ENCODE peak calls at places on chromosomes 5 and 9, in eight cellular contexts. One of them, this sample, is unnamed.
A peak's percentile ranks its signal among the peaks of the same experiment; 100 is the strongest.

GRCh38 chr5:176144508-176144907 is 93.7 kb upstream of the SIMC1 start:
- DNase-seq in T-helper 1 cell: no peak
- DNase-seq in amygdala: no peak
- DNase-seq in progenitor cell of endocrine pancreas: no peak
- DNase-seq in OCI-M1: no peak
- DNase-seq in NCI-H1092: no peak
- DNase-seq in NCI-H187: peak; percentile 54
- DNase-seq in ELF-1: no peak
- DNase-seq in this sample: no peak

GRCh38 chr9:26369096-26369495 is 523.5 kb downstream of the CAAP1 start:
- DNase-seq in T-helper 1 cell: no peak
- DNase-seq in amygdala: no peak
- DNase-seq in progenitor cell of endocrine pancreas: no peak
- DNase-seq in OCI-M1: no peak
- DNase-seq in NCI-H1092: no peak
- DNase-seq in NCI-H187: no peak
- DNase-seq in ELF-1: no peak
- DNase-seq in this sample: no peak

GRCh38 chr9:135526089-135526729 is 5.0 kb downstream of the LCN1 start:
- DNase-seq in T-helper 1 cell: no peak
- DNase-seq in amygdala: no peak
- DNase-seq in progenitor cell of endocrine pancreas: no peak
- DNase-seq in OCI-M1: no peak
- DNase-seq in NCI-H1092: no peak
- DNase-seq in NCI-H187: no peak
- DNase-seq in ELF-1: no peak
- DNase-seq in this sample: no peak

GRCh38 chr9:94967481-94967880 is 241.0 kb downstream of the AOPEP start:
- DNase-seq in T-helper 1 cell: no peak
- DNase-seq in amygdala: no peak
- DNase-seq in progenitor cell of endocrine pancreas: no peak
- DNase-seq in OCI-M1: no peak
- DNase-seq in NCI-H1092: no peak
- DNase-seq in NCI-H187: no peak
- DNase-seq in ELF-1: no peak
- DNase-seq in this sample: no peak

GRCh38 chr9:479951-480350 is 265.3 kb downstream of the DOCK8 start:
- DNase-seq in T-helper 1 cell: no peak
- DNase-seq in amygdala: no peak
- DNase-seq in progenitor cell of endocrine pancreas: no peak
- DNase-seq in OCI-M1: no peak
- DNase-seq in NCI-H1092: no peak
- DNase-seq in NCI-H187: no peak
- DNase-seq in ELF-1: no peak
- DNase-seq in this sample: no peak

GRCh38 chr5:135190345-135191083 is 156.5 kb upstream of the PITX1 start:
- DNase-seq in T-helper 1 cell: no peak
- DNase-seq in amygdala: no peak
- DNase-seq in progenitor cell of endocrine pancreas: no peak
- DNase-seq in OCI-M1: no peak
- DNase-seq in NCI-H1092: no peak
- DNase-seq in NCI-H187: no peak
- DNase-seq in ELF-1: peak; percentile 46
- DNase-seq in this sample: no peak

GRCh38 chr5:136686192-136686872 is 321.0 kb upstream of the TRPC7 start:
- DNase-seq in T-helper 1 cell: no peak
- DNase-seq in amygdala: no peak
- DNase-seq in progenitor cell of endocrine pancreas: no peak
- DNase-seq in OCI-M1: peak; percentile 36
- DNase-seq in NCI-H1092: no peak
- DNase-seq in NCI-H187: no peak
- DNase-seq in ELF-1: peak; percentile 87
- DNase-seq in this sample: no peak

GRCh38 chr5:133865113-133865512 is 103.3 kb downstream of the C5orf15 start:
- DNase-seq in T-helper 1 cell: no peak
- DNase-seq in amygdala: no peak
- DNase-seq in progenitor cell of endocrine pancreas: no peak
- DNase-seq in OCI-M1: no peak
- DNase-seq in NCI-H1092: no peak
- DNase-seq in NCI-H187: no peak
- DNase-seq in ELF-1: no peak
- DNase-seq in this sample: no peak

GRCh38 chr5:149614034-149614907 is 33.0 kb downstream of the ARHGEF37 start:
- DNase-seq in T-helper 1 cell: no peak
- DNase-seq in amygdala: no peak
- DNase-seq in progenitor cell of endocrine pancreas: no peak
- DNase-seq in OCI-M1: no peak
- DNase-seq in NCI-H1092: no peak
- DNase-seq in NCI-H187: no peak
- DNase-seq in ELF-1: no peak
- DNase-seq in this sample: no peak

GRCh38 chr5:85703296-85703695 is 914.4 kb upstream of the COX7C start:
- DNase-seq in T-helper 1 cell: no peak
- DNase-seq in amygdala: no peak
- DNase-seq in progenitor cell of endocrine pancreas: no peak
- DNase-seq in OCI-M1: no peak
- DNase-seq in NCI-H1092: no peak
- DNase-seq in NCI-H187: no peak
- DNase-seq in ELF-1: no peak
- DNase-seq in this sample: no peak